ENCODE peak calls at places on chromosomes 2 and 18, in four cellular contexts. F is IMR-90, T is H1, R is H9. E is an unnamed sample.
A peak's percentile ranks its signal among the peaks of the same experiment; 100 is the strongest.

GRCh38 chr2:216246741-216247140 is 125.5 kb downstream of the MARCHF4 start:
- DNase-seq in F (no peak), T (no peak), R (no peak), E (no peak)

GRCh38 chr18:58532298-58532697 is 96.6 kb downstream of the ALPK2 start:
- DNase-seq in F (no peak), T (no peak), R (no peak), E (no peak)

GRCh38 chr2:65153515-65153914 is 23.6 kb upstream of the RAB1A start:
- DNase-seq in F (peak; percentile 24), T (no peak), R (no peak), E (no peak)

GRCh38 chr2:144848404-144848803 is 328.5 kb upstream of the ZEB2 start:
- DNase-seq in F (no peak), T (no peak), R (no peak), E (peak; percentile 22)

GRCh38 chr2:140506606-140507005 is 1624.2 kb downstream of the LRP1B start:
- DNase-seq in F (peak; percentile 60), T (no peak), R (no peak), E (peak; percentile 8)

GRCh38 chr2:219689676-219690628 is 62.5 kb downstream of the SLC4A3 start:
- DNase-seq in F (peak; percentile 74), T (peak; percentile 66), R (peak; percentile 65), E (peak; percentile 60)

GRCh38 chr2:190303642-190304041 is 16.0 kb downstream of the HIBCH start:
- DNase-seq in F (peak; percentile 10), T (no peak), R (no peak), E (no peak)

GRCh38 chr2:164928101-164928673 is 27.1 kb downstream of the SLC38A11 start:
- DNase-seq in F (no peak), T (no peak), R (no peak), E (no peak)

GRCh38 chr2:227325824-227326195 is 759 bp downstream of the MFF start:
- DNase-seq in F (peak; percentile 55), T (no peak), R (peak; percentile 53), E (peak; percentile 66)

GRCh38 chr2:28351621-28352020 is 41.0 kb upstream of the FOSL2 start:
- DNase-seq in F (no peak), T (no peak), R (no peak), E (no peak)

GRCh38 chr2:155525194-155525593 is 807.3 kb downstream of the NR4A2 start:
- DNase-seq in F (no peak), T (no peak), R (no peak), E (no peak)

GRCh38 chr2:203909946-203910476 is 26.6 kb upstream of the ICOS start:
- DNase-seq in F (no peak), T (no peak), R (no peak), E (no peak)

GRCh38 chr18:46481048-46481846 is 175.8 kb downstream of the LOXHD1 start:
- DNase-seq in F (peak; percentile 52), T (peak; percentile 87), R (peak; percentile 70), E (peak; percentile 79)

GRCh38 chr2:217776631-217777030 is 226.2 kb downstream of the TNS1 start:
- DNase-seq in F (no peak), T (no peak), R (no peak), E (no peak)

GRCh38 chr2:67828066-67828465 is 234.7 kb downstream of the C1D start:
- DNase-seq in F (no peak), T (no peak), R (no peak), E (no peak)

GRCh38 chr2:224650815-224651439 is 65.2 kb downstream of the CCDC195 start:
- DNase-seq in F (peak; percentile 56), T (no peak), R (no peak), E (peak; percentile 77)

GRCh38 chr2:16644204-16644925 is 21.3 kb downstream of the CYRIA start:
- DNase-seq in F (peak; percentile 33), T (no peak), R (no peak), E (no peak)
- H4K5ac ChIP-seq in F (no peak overlapping the region), T (no peak overlapping the region), R (no peak overlapping the region), E (no peak overlapping the region)

DNA sequence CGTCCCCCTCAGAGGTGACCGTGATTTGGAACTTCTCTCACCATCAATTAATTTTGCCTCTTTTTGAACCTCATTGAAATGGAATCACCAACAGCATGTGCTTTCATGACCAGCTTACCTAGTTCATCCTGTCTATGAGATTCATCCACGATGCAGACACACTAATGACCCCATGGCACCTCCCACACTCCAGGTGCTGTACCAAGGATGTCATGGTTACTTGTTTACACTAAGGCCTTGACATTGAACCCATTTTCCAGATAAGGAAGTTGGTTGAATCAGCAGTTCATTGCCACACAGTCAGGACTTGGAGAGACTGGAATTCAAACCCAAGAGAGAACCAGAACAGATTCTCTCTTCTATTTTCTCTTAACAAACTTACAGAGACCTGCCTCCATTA is 139.0 kb downstream of the ZFP36L2 start:
- DNase-seq in F (no peak), T (no peak), R (no peak), E (no peak)
- H3K9ac ChIP-seq in F (peak overlapping the region; percentile 51), T (no peak overlapping the region), R (no peak overlapping the region), E (no peak overlapping the region)

GRCh38 chr18:62987035-62987830 is 271.9 kb downstream of the PHLPP1 start:
- DNase-seq in F (no peak), T (peak; percentile 43), R (no peak), E (no peak)
- H4K5ac ChIP-seq in F (no peak overlapping the region), T (no peak overlapping the region), R (no peak overlapping the region), E (no peak overlapping the region)

DNA sequence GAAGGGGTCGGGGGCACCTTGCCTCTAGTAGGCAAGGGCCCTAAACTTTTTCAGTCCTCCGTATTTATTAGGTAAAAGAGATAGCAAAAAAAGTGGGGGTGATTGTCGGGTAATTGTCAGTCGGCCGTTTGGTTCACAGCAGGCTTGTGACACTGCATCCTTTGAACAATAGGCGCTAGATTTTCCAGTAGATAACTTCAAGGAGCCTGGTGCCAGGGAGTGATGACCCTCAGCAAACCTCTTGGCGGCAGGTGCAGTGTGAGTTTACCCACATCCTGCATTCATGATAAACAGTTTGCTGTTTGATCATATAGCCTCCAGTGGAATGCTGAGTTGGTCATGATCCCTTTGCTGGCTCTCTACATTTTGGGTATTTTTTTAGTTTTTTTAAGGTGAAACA is 22.9 kb downstream of the SERPINB8 start:
- DNase-seq in F (no peak), T (no peak), R (no peak), E (peak; percentile 72)
- H3K9ac ChIP-seq in F (no peak overlapping the region), T (no peak overlapping the region), R (no peak overlapping the region), E (no peak overlapping the region)